ENCODE peak calls at places on chromosomes 7 and 10, in eight cellular contexts. W, Z, G, H, X, L, J and N are unnamed samples.

GRCh38 chr10:89829262-89829886 is 128.0 kb downstream of the KIF20B start:
- DNase-seq in W (no peak), Z (no peak), G (no peak), H (no peak), X (peak; percentile 38), L (no peak), J (no peak), N (no peak)

GRCh38 chr7:3922175-3922635 is 621.2 kb downstream of the SDK1 start:
- DNase-seq in W (peak; percentile 84), Z (no peak), G (peak; percentile 56), H (peak; percentile 74), X (peak; percentile 78), L (no peak), J (peak; percentile 87), N (peak; percentile 31)

GRCh38 chr10:102117391-102118159 is 2.6 kb downstream of the LDB1 start:
- DNase-seq in W (peak; percentile 83), Z (peak; percentile 67), G (no peak), H (peak; percentile 91), X (peak; percentile 89), L (peak; percentile 88), J (no peak), N (no peak)

GRCh38 chr7:38660427-38661099 is 29.4 kb upstream of the AMPH start:
- DNase-seq in W (peak; percentile 78), Z (peak; percentile 36), G (peak; percentile 15), H (peak; percentile 73), X (peak; percentile 25), L (no peak), J (no peak), N (no peak)

GRCh38 chr10:88491314-88491713 is 91.8 kb downstream of the RNLS start:
- DNase-seq in W (no peak), Z (no peak), G (no peak), H (peak; percentile 82), X (no peak), L (no peak), J (no peak), N (no peak)

GRCh38 chr10:48287417-48288391 is 13.2 kb upstream of the FRMPD2 start:
- DNase-seq in W (no peak), Z (no peak), G (no peak), H (no peak), X (peak; percentile 84), L (peak; percentile 52), J (peak; percentile 44), N (no peak)

GRCh38 chr10:113060221-113061053 is 110.4 kb downstream of the TCF7L2 start:
- DNase-seq in W (peak; percentile 70), Z (no peak), G (no peak), H (peak; percentile 26), X (peak; percentile 68), L (peak; percentile 64), J (no peak), N (no peak)

GRCh38 chr7:98949336-98950044 is 71.2 kb downstream of the TRRAP start:
- DNase-seq in W (no peak), Z (no peak), G (no peak), H (no peak), X (no peak), L (peak; percentile 75), J (no peak), N (no peak)

GRCh38 chr10:100520811-100521210 is 1.1 kb upstream of the SEC31B start:
- DNase-seq in W (no peak), Z (no peak), G (no peak), H (no peak), X (no peak), L (no peak), J (no peak), N (no peak)

GRCh38 chr10:71297343-71297742 is 21.7 kb upstream of the SLC29A3 start:
- DNase-seq in W (no peak), Z (no peak), G (no peak), H (no peak), X (no peak), L (no peak), J (no peak), N (no peak)

GRCh38 chr7:47369736-47370135 is 212.2 kb downstream of the TNS3 start:
- DNase-seq in W (no peak), Z (no peak), G (no peak), H (no peak), X (no peak), L (no peak), J (no peak), N (no peak)

GRCh38 chr10:1464866-1465265 is 272.5 kb downstream of the ADARB2 start:
- DNase-seq in W (no peak), Z (no peak), G (no peak), H (no peak), X (no peak), L (no peak), J (no peak), N (no peak)

GRCh38 chr10:77636286-77636966 is 1.2 kb downstream of the KCNMA1 start:
- DNase-seq in W (peak; percentile 69), Z (no peak), G (no peak), H (no peak), X (no peak), L (no peak), J (no peak), N (no peak)

GRCh38 chr10:96395931-96396877 is 37.4 kb upstream of the OPALIN start:
- DNase-seq in W (peak; percentile 90), Z (peak; percentile 48), G (peak; percentile 91), H (peak; percentile 82), X (peak; percentile 81), L (peak; percentile 65), J (no peak), N (no peak)

GRCh38 chr7:76231071-76231470 is 29.4 kb downstream of the SRRM3 start:
- DNase-seq in W (no peak), Z (no peak), G (no peak), H (no peak), X (no peak), L (no peak), J (no peak), N (no peak)

GRCh38 chr10:14532473-14533251 is 201.9 kb upstream of the FRMD4A start:
- DNase-seq in W (no peak), Z (no peak), G (peak; percentile 60), H (no peak), X (peak; percentile 62), L (no peak), J (peak; percentile 78), N (no peak)

GRCh38 chr7:135147899-135148721 is at the start of gene TMEM140:
- DNase-seq in W (no peak), Z (peak; percentile 74), G (no peak), H (no peak), X (peak; percentile 55), L (no peak), J (no peak), N (no peak)

GRCh38 chr10:4170633-4171314 is 385.8 kb upstream of the KLF6 start:
- DNase-seq in W (no peak), Z (no peak), G (no peak), H (no peak), X (no peak), L (no peak), J (no peak), N (no peak)

GRCh38 chr7:128099204-128099671 is 68.0 kb upstream of the LRRC4 start:
- DNase-seq in W (no peak), Z (no peak), G (no peak), H (peak; percentile 51), X (no peak), L (no peak), J (no peak), N (no peak)

GRCh38 chr7:44966731-44967538 is 11.9 kb downstream of the MYO1G start:
- DNase-seq in W (peak; percentile 46), Z (no peak), G (no peak), H (peak; percentile 22), X (no peak), L (no peak), J (no peak), N (no peak)

DNA sequence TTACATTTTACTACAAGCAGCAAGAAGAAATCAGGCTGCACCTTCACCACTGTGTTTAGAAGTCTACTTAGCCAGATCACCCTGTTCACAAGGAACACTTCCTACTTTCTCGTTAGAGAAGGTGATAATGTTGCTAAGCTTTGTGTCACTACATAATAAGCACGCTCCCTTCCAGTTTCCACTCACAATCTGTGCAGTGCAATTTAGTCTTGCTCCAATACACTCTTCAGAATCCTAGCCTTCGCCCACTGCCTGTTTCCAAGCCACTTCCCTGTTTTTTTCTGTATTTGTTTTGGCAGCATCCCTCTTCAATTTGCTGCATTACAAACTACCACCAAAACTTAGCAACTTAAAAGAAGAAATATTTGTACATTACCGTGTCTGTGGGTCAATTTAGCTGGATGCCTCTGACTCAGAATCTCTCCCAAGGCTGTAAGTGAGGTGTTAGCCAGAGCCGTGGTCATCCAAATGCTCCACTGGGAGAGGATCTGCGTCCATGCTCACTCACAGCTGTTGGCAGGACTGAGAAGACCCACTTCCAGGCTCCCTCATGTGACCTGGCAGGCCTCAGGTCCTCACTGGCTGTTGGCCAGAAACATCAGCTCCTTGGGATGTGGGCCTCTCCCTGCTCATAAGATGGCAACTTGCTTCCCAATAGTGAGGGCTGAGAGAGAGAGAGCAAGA is 110.4 kb downstream of the PON1 start:
- DNase-seq in W (no peak), Z (no peak), G (no peak), H (no peak), X (peak; percentile 24), L (peak; percentile 66), J (no peak), N (no peak)
- H3K4me3 ChIP-seq in W (no peak overlapping the region), Z (no peak overlapping the region), G (no peak overlapping the region), H (no peak overlapping the region), X (no peak overlapping the region), L (no peak overlapping the region), J (no peak overlapping the region), N (no peak overlapping the region)

DNA sequence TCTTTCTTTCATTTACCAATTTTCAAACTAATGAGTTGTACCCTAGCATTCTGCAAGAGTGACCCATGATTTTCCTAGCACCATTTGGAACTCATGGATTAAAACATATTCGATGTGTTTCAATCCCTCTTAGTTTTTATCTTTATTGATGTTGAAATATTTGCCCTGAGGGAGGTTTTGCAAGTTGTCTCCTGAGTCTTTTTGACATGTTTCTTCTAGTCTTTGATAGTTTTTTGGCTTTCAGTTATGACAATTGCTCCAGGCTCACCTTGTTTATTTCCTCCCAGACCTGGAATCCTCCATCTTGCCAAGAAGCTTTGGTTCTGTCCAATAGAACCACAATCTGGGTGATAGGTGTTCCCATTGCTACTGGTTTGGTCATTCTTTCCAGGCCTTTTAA is 327.8 kb downstream of the WDR11 start:
- DNase-seq in W (no peak), Z (no peak), G (no peak), H (no peak), X (no peak), L (no peak), J (no peak), N (no peak)
- H3K4me3 ChIP-seq in W (no peak overlapping the region), Z (no peak overlapping the region), G (no peak overlapping the region), H (no peak overlapping the region), X (no peak overlapping the region), L (no peak overlapping the region), J (no peak overlapping the region), N (no peak overlapping the region)

GRCh38 chr10:124918906-124919305 is 23.0 kb upstream of the ZRANB1 start:
- DNase-seq in W (no peak), Z (no peak), G (no peak), H (no peak), X (no peak), L (no peak), J (no peak), N (no peak)
- H3K4me3 ChIP-seq in W (peak overlapping the region; percentile 99), Z (no peak overlapping the region), G (peak overlapping the region; percentile 98), H (peak overlapping the region; percentile 93), X (no peak overlapping the region), L (peak overlapping the region; percentile 92), J (no peak overlapping the region), N (peak overlapping the region; percentile 2)

DNA sequence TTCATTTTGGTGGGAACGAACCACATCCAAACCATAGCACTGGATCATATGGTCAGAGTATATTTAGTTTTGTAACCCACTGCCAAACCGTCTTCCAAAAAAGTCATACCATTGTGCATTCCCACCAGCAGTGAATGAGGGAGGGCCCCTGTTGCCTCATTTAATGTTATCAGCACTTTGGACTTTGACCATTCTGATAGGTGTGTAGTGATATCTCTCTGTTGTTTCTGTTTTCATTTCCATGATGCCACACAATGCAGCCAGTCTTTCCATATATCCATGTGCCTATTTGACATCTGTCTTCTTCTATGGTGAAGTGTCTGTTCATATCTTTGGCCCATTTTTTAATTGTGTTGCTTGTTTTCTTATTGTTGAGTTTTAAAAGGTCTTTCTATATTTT is 105.0 kb upstream of the PPP2R2D start:
- DNase-seq in W (no peak), Z (no peak), G (no peak), H (no peak), X (no peak), L (no peak), J (no peak), N (no peak)
- H3K4me3 ChIP-seq in W (no peak overlapping the region), Z (no peak overlapping the region), G (no peak overlapping the region), H (no peak overlapping the region), X (no peak overlapping the region), L (no peak overlapping the region), J (no peak overlapping the region), N (no peak overlapping the region)